ENCODE peak calls at places on chromosomes 12 and 14, in ten cellular contexts. I is neural progenitor cell, T is cardiac muscle cell, O is Daoy, S is GDM1, X is OCI-M1, N is COR-L47, A is kidney, R is cardiac fibroblast, Z is fibroblast of the aortic adventitia. K is an unnamed sample.

GRCh38 chr12:48000878-48001321 is 3.4 kb downstream of the COL2A1 start:
- DNase-seq in S (no peak), R (peak; percentile 84), O (peak; percentile 63), T (peak; percentile 74), Z (peak; percentile 47), A (peak; percentile 53), X (peak; percentile 36), I (peak; percentile 84), N (no peak), K (no peak)

GRCh38 chr12:90183201-90183600 is 474.6 kb upstream of the ATP2B1 start:
- DNase-seq in O (no peak), Z (no peak), R (no peak), S (no peak), I (no peak), N (no peak), X (no peak), T (no peak), A (no peak), K (no peak)

GRCh38 chr14:21011136-21011535 is 12.0 kb downstream of the SLC39A2 start:
- DNase-seq in Z (no peak), R (no peak), N (no peak), X (no peak), O (no peak), S (no peak), A (no peak), I (no peak), T (no peak), K (no peak)

GRCh38 chr14:34043627-34044372 is 92.9 kb upstream of the EGLN3 start:
- DNase-seq in I (no peak), T (no peak), Z (no peak), X (peak; percentile 7), R (peak; percentile 59), S (no peak), O (peak; percentile 77), N (no peak), A (no peak), K (no peak)

GRCh38 chr12:80763874-80764273 is 47.2 kb downstream of the MYF5 start:
- DNase-seq in A (no peak), I (peak; percentile 74), O (peak; percentile 45), T (peak; percentile 73), S (no peak), Z (peak; percentile 80), R (peak; percentile 84), X (peak; percentile 74), N (peak; percentile 66), K (no peak)

GRCh38 chr14:100910888-100911664 is 7.6 kb upstream of the RTL1 start:
- DNase-seq in A (no peak), X (no peak), R (no peak), O (no peak), S (no peak), T (no peak), N (no peak), I (no peak), Z (no peak), K (no peak)

GRCh38 chr14:60506462-60506984 is 2.4 kb upstream of the SIX6 start:
- DNase-seq in T (no peak), R (no peak), I (peak; percentile 49), S (no peak), O (no peak), Z (no peak), X (no peak), A (no peak), N (no peak), K (no peak)

GRCh38 chr12:20555015-20555414 is 140.1 kb upstream of the SLCO1C1 start:
- DNase-seq in O (no peak), I (no peak), A (no peak), X (no peak), N (no peak), Z (no peak), R (no peak), T (no peak), S (no peak), K (no peak)

GRCh38 chr12:6122211-6122610 is 2.3 kb downstream of the VWF start:
- DNase-seq in I (no peak), T (no peak), N (no peak), Z (no peak), R (no peak), O (no peak), X (no peak), A (no peak), S (no peak), K (no peak)

GRCh38 chr12:130041983-130042812 is 120.1 kb upstream of the FZD10 start:
- DNase-seq in T (no peak), A (no peak), R (no peak), O (peak; percentile 73), N (no peak), I (peak; percentile 82), X (no peak), S (no peak), Z (no peak), K (no peak)